ENCODE peak calls at places on chromosomes 13 and 19, in four cellular contexts. D, R, J and W are unnamed samples.

GRCh38 chr13:79866436-79866835 is 385.5 kb downstream of the NDFIP2 start:
- DNase-seq in D (no peak), R (no peak), J (no peak), W (no peak)

GRCh38 chr13:98856983-98857382 is 104.5 kb upstream of the SLC15A1 start:
- DNase-seq in D (no peak), R (no peak), J (peak; percentile 55), W (no peak)

GRCh38 chr19:8209111-8209964 is at the start of gene CERS4:
- DNase-seq in D (peak; percentile 30), R (no peak), J (peak; percentile 81), W (peak; percentile 81)

GRCh38 chr13:98020271-98020670 is 66.8 kb downstream of the IPO5 start:
- DNase-seq in D (no peak), R (no peak), J (no peak), W (no peak)

GRCh38 chr19:52397310-52398090 is at the start of gene ZNF528:
- DNase-seq in D (peak; percentile 96), R (peak; percentile 98), J (peak; percentile 97), W (peak; percentile 93)

GRCh38 chr19:21694171-21694906 is 73.0 kb downstream of the ZNF100 start:
- DNase-seq in D (no peak), R (no peak), J (no peak), W (no peak)

GRCh38 chr13:105787518-105788085 is 747.9 kb downstream of the EFNB2 start:
- DNase-seq in D (no peak), R (no peak), J (no peak), W (no peak)

GRCh38 chr19:51356159-51356801 is 9.9 kb downstream of the ETFB start:
- DNase-seq in D (no peak), R (no peak), J (no peak), W (no peak)

GRCh38 chr19:1266818-1267440 is 2.2 kb upstream of the CIRBP start:
- DNase-seq in D (no peak), R (peak; percentile 55), J (peak; percentile 80), W (no peak)

GRCh38 chr13:54775501-54776191 is 1747.0 kb downstream of the OLFM4 start:
- DNase-seq in D (no peak), R (no peak), J (no peak), W (no peak)

GRCh38 chr13:76043882-76044281 is 407.8 kb downstream of the LMO7 start:
- DNase-seq in D (no peak), R (no peak), J (no peak), W (no peak)

GRCh38 chr19:33798701-33799111 is 2.0 kb downstream of the KCTD15 start:
- DNase-seq in D (no peak), R (no peak), J (no peak), W (no peak)

GRCh38 chr19:46616631-46617322 is 8.1 kb downstream of the PTGIR start:
- DNase-seq in D (no peak), R (peak; percentile 67), J (peak; percentile 88), W (peak; percentile 64)

GRCh38 chr13:97439196-97439595 is 5.2 kb downstream of the RAP2A start:
- DNase-seq in D (no peak), R (no peak), J (no peak), W (no peak)

GRCh38 chr13:80297094-80297493 is 43.8 kb downstream of the SPRY2 start:
- DNase-seq in D (no peak), R (no peak), J (no peak), W (no peak)

GRCh38 chr19:492091-492531 is 4.2 kb upstream of the MADCAM1 start:
- DNase-seq in D (no peak), R (no peak), J (no peak), W (no peak)

GRCh38 chr13:73849292-73849691 is 284.9 kb downstream of the KLF12 start:
- DNase-seq in D (no peak), R (peak; percentile 48), J (no peak), W (peak; percentile 1)

GRCh38 chr19:48631254-48631653 is 5.9 kb downstream of the DBP start:
- DNase-seq in D (no peak), R (peak; percentile 8), J (no peak), W (no peak)

GRCh38 chr19:585551-586110 is 4.0 kb upstream of the HCN2 start:
- DNase-seq in D (no peak), R (no peak), J (no peak), W (no peak)

GRCh38 chr19:54470991-54471782 is 1.9 kb downstream of the CDC42EP5 start:
- DNase-seq in D (peak; percentile 37), R (no peak), J (peak; percentile 62), W (peak; percentile 47)

GRCh38 chr13:50531917-50532899 is 311.3 kb downstream of the DLEU7 start:
- DNase-seq in D (no peak), R (no peak), J (no peak), W (no peak)

GRCh38 chr13:33375421-33375820 is 89.9 kb upstream of the STARD13 start:
- DNase-seq in D (no peak), R (no peak), J (no peak), W (no peak)

DNA sequence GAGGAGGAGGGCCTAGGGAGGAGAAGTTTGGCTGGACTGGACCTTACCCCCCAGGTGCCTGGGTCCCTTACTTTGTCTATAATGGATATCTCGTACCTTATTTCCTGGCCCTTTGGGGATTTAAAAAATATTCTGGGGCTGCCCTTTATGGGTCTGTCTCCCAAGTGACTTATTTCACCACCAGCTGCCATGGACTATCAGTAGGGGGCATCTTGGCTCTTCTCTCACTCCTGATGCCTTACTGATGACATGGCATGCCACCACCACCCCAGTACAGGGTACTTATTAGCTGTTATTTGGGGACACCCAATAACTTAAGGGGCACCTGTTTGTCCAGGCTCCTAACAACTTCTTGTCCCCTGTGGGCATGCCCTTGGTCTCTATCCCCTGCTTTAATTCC is 38.0 kb downstream of the NFIX start:
- DNase-seq in D (no peak), R (no peak), J (no peak), W (no peak)
- TF ChIP-seq CTCF in D (no peak), R (peak; percentile 16), J (no peak), W (no peak)

GRCh38 chr13:20193924-20194631 is 1.3 kb upstream of the GJB2 start:
- DNase-seq in D (no peak), R (no peak), J (no peak), W (no peak)
- H3K27ac ChIP-seq in D (no peak overlapping the region), R (no peak overlapping the region), J (no peak overlapping the region), W (peak overlapping the region; percentile 92)

GRCh38 chr19:6020972-6021805 is 43.2 kb upstream of the RANBP3 start:
- DNase-seq in D (no peak), R (no peak), J (peak; percentile 56), W (no peak)

GRCh38 chr19:6023936-6024335 is 46.0 kb upstream of the RANBP3 start:
- DNase-seq in D (no peak), R (no peak), J (no peak), W (no peak)

GRCh38 chr19:6023085-6023682 is 45.2 kb upstream of the RANBP3 start:
- DNase-seq in D (no peak), R (no peak), J (no peak), W (peak; percentile 34)

GRCh38 chr19:6021878-6022569 is 44.1 kb upstream of the RANBP3 start:
- DNase-seq in D (peak; percentile 89), R (peak; percentile 72), J (peak; percentile 89), W (peak; percentile 40)

GRCh38 chr19:6022570-6023049 is 44.7 kb upstream of the RANBP3 start:
- DNase-seq in D (no peak), R (no peak), J (no peak), W (no peak)
- TF ChIP-seq CTCF in D (no peak), R (no peak), J (no peak), W (peak; percentile 3)

DNA sequence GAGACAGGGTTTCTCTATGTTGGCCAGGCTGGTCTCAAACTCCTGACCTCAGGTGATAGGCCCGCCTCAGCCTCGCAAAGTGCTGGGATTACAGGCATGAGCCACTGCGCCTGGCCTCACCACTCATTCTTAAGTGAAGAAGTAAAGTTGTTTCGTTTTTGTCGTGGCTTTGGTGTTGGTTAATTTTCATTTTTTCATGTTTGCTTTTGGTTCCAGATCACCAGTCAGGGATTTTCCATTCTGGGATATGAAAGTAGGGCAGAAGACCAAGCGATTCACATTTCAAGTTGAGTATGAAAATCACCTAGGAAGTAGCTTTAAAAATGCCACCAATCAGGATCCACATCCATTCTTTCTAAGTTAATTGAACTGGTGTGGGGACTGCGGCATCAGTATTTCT is 289.9 kb downstream of the DIAPH3 start:
- DNase-seq in D (no peak), R (no peak), J (no peak), W (no peak)
- H3K27ac ChIP-seq in D (no peak overlapping the region), R (no peak overlapping the region), J (no peak overlapping the region), W (no peak overlapping the region)